ENCODE peak calls at places on chromosomes 2 and 18, in seven cellular contexts. D, Q, Z, C, V, X and W are unnamed samples.

GRCh38 chr2:102473020-102473419 is at the start of gene SLC9A4:
- DNase-seq in V (peak; percentile 52), D (no peak), X (no peak), C (peak; percentile 34), Q (peak; percentile 48), Z (peak; percentile 55), W (peak; percentile 41)

GRCh38 chr2:60414731-60415130 is 138.7 kb downstream of the BCL11A start:
- DNase-seq in D (no peak), V (no peak), X (no peak), C (no peak), Z (no peak), Q (no peak), W (no peak)

GRCh38 chr2:37443082-37443481 is 98.7 kb downstream of the QPCT start:
- DNase-seq in X (no peak), Z (no peak), Q (no peak), V (no peak), D (no peak), C (no peak), W (no peak)

GRCh38 chr2:45331034-45331786 is 279.9 kb downstream of the SRBD1 start:
- DNase-seq in Z (no peak), V (peak; percentile 53), D (no peak), Q (no peak), C (no peak), X (no peak), W (no peak)

GRCh38 chr2:138086556-138086955 is 122.3 kb downstream of the HNMT start:
- DNase-seq in V (no peak), D (no peak), Q (no peak), Z (no peak), X (no peak), C (no peak), W (no peak)

GRCh38 chr2:53512071-53512841 is 255.3 kb upstream of the CHAC2 start:
- DNase-seq in D (no peak), Q (no peak), X (no peak), V (no peak), Z (no peak), C (no peak), W (no peak)

GRCh38 chr18:332721-333513 is 65.1 kb upstream of the THOC1 start:
- DNase-seq in Z (no peak), C (no peak), Q (no peak), X (no peak), V (no peak), D (no peak), W (no peak)

GRCh38 chr2:111117666-111118454 is 2.9 kb upstream of the BCL2L11 start:
- DNase-seq in Q (no peak), D (no peak), X (no peak), C (no peak), V (no peak), Z (no peak), W (no peak)

GRCh38 chr2:218805627-218806026 is 23.7 kb downstream of the CYP27A1 start:
- DNase-seq in Z (no peak), X (no peak), Q (no peak), D (peak; percentile 27), V (peak; percentile 74), C (no peak), W (no peak)

GRCh38 chr2:26786207-26787023 is 559 bp downstream of the CENPA start:
- DNase-seq in V (no peak), C (peak; percentile 52), X (no peak), Q (no peak), D (no peak), Z (no peak), W (no peak)

DNA sequence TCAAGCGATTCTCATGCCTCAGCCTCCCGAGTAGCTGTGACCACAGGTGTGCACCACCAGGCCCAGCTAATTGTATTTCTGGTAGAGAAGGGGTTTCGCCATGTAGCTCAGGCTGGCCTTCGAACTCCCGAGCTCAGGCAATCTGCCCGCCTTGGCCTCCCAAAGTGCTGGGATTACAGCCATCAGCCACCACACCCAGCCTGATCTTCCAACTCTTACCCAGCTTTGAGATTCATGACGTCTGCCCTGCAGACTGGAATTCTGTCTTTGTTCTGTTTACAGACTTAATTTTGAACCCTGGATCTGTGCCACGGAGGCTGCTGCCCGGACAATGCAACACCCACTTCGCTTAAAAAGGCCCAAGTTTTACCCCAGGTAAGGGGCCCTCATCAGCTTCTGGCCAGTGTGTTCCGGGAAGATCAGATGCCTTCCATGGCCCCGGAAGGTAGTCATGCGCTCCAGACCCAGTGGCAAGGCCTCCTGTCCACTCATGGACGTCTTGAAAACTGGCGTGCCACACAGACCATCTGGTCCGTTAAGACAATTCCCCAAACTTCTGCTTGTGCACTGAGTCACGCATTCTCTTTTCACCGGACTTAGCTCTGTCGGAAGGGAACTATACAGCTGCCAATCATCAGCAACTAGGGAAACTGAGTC is 5.5 kb downstream of the PXDN start:
- DNase-seq in X (no peak), V (no peak), Z (no peak), Q (no peak), D (no peak), C (no peak), W (no peak)
- TF ChIP-seq SIN3A in X (no peak), V (no peak), Z (no peak), Q (no peak), D (no peak), C (no peak), W (no peak)

GRCh38 chr2:40760071-40760666 is 308.3 kb upstream of the SLC8A1 start:
- DNase-seq in X (no peak), V (peak; percentile 35), Q (peak; percentile 6), C (peak; percentile 25), D (no peak), Z (no peak), W (peak; percentile 36)
- TF ChIP-seq SIN3A in X (no peak), V (no peak), Q (no peak), C (no peak), D (no peak), Z (no peak), W (no peak)

DNA sequence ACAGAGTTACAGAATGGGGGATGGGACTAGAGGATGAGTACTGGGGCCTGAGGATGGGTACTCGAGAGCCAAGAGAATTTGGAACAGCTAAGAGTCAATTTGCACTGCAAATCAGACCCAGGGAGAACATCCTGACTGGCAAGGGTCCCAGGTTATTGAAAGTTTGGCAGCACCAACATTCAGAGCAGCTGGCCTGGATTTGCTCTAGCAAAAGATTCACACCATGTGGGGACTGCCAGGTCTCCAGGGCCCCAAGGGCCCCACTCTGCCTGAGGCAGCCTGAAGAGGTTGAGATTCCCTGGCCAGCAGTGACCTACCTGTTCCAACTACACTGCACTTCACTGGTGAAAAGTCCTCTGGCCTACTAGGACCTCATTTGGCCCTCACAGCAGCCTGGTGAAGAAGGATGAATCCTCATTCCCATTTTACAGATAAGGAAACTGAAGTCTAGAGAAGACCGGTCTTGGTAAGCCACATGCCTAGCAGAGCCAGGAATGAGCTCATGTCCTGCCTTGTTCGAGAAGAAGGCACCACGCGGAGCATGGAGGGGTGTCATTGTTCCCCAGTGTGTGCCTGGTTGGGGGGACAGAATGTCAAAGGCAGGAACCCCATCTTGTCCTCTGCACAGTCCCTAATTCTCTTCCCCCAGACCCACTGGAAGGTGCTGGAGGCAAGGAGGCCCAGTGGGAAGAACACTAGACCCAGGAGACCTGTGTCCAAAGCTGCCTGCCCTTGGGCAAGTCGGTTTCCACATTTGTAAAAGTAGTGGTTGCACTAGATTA is 258.6 kb downstream of the TNS1 start:
- DNase-seq in C (no peak), Z (no peak), V (no peak), X (no peak), Q (no peak), D (no peak), W (no peak)
- TF ChIP-seq SIN3A in C (no peak), Z (no peak), V (no peak), X (no peak), Q (no peak), D (no peak), W (no peak)

GRCh38 chr2:215269397-215270117 is 42.3 kb upstream of the ATIC start:
- DNase-seq in V (peak; percentile 85), Q (peak; percentile 72), C (peak; percentile 64), X (no peak), D (peak; percentile 40), Z (peak; percentile 62), W (peak; percentile 47)
- TF ChIP-seq SIN3A in V (no peak), Q (no peak), C (no peak), X (no peak), D (no peak), Z (no peak), W (no peak)

DNA sequence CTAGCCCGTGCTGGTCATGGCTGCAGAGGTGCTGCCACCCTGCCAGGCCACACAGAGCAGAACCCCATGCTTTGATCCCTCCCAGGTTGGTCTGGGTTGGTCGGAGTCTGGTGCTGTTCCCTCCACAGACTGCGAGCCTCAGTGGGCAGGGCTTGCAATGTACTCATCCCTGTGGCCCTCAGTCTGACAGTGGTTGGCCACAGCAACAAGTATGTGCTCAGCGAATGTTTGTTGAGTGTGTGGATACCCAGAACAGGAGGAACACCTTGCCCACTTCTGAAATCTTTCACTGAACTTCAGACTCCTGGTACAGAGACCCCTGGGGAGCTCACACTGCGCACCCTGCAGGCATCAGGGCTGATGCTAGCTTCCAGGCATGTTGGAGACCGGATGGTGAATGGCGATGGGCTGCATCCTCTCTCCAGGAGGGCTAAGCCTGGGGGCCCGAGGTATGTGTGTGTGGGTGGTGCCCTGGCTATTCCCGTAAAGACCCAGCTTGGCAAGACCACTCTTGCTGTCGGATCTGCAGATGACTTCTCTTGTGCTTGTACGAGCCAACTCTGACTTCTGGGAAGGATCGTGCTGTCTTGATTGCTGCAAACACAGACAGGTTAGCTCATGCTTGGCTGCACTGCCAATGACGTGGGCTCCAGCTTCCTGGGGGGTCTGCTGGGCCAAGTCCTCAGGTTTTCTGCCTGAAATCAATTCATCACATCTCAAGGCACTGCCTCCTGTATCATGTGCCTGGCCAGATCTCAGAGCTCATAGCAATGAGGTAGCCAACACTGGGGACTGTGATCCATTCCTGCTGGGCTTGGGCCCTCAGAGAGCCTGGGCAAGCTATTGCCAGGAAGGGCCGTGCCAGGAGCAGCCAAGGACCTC is 43.7 kb downstream of the RHOB start:
- DNase-seq in X (no peak), Z (no peak), D (no peak), V (no peak), C (no peak), Q (no peak), W (no peak)
- TF ChIP-seq SIN3A in X (no peak), Z (no peak), D (no peak), V (no peak), C (no peak), Q (no peak), W (no peak)

DNA sequence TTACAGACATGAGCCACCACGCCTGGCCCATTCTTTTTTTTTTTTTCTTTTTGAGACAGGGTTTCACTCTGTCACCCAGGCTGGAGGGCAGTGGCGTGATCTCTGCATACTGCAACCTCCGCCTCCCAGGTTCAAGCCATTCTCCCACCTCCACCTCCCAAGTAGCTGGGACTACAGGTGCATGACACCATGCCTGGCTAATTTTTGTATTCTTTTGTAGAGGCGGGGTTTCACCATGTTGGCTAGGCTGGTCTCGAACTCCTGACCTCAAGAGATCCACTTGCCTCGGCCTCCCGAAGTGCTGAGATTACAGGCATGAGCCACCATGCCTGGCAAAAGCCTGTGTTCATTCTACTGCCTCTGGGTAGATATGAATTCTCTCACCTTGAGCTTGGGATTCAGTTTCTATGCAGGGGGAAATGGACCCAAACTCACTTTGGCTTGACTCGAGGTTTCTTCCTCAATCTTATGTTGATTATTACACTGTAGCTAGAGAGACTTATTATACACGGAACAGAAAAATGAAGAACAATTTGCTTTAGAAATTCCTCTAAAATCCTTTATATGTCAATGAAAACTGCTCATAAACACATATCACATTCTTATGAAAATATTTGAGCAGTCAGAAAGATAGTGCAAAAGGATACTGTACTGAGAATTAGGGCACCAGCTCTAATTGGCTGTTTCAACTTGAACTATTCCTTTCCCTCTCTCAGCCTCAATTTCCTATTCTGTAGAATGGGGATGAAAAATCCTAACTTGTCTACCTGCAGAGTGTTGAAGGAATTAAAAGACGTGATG is 252.3 kb downstream of the MYCN start:
- DNase-seq in Q (no peak), C (no peak), X (no peak), V (no peak), D (no peak), Z (no peak), W (no peak)
- TF ChIP-seq SIN3A in Q (no peak), C (no peak), X (no peak), V (no peak), D (no peak), Z (no peak), W (no peak)